ENCODE peak calls at places on chromosomes 11 and 22, in four cellular contexts. U is heart left ventricle; K is A172; Z is stimulated activated CD8-positive, alpha-beta memory T cell treated with anti-CD3 and anti-CD28 coated beads, Interleukin-7, amount 100 ng/mL, for 1 hour. G is an unnamed sample.

GRCh38 chr11:25065711-25066110 is 568.9 kb downstream of the LUZP2 start:
- DNase-seq in U (no peak), K (peak), Z (no peak), G (peak)

GRCh38 chr11:14015711-14016110 is 53.2 kb downstream of the SPON1 start:
- DNase-seq in Z (no peak), U (no peak), K (peak), G (peak)

GRCh38 chr11:112523477-112523876 is 262.8 kb upstream of the PLET1 start:
- DNase-seq in U (peak), Z (no peak), K (peak), G (no peak)

GRCh38 chr11:46413755-46414465 is 22.3 kb upstream of the CHRM4 start:
- DNase-seq in U (no peak), K (no peak), Z (no peak), G (peak)

GRCh38 chr11:47143322-47143721 is 33.4 kb downstream of the ARFGAP2 start:
- DNase-seq in U (peak), Z (no peak), K (peak), G (peak)

GRCh38 chr11:112051768-112052167 is 22.0 kb downstream of the PIH1D2 start:
- DNase-seq in U (no peak), Z (no peak), K (no peak), G (no peak)

GRCh38 chr11:134654161-134654915 is 242.3 kb upstream of the B3GAT1 start:
- DNase-seq in U (no peak), K (no peak), Z (no peak), G (no peak)

GRCh38 chr11:11977206-11977938 is 31.1 kb downstream of the DKK3 start:
- DNase-seq in U (peak), K (peak), Z (no peak), G (peak)

GRCh38 chr11:35337136-35337918 is 82.0 kb downstream of the SLC1A2 start:
- DNase-seq in U (no peak), K (peak), Z (no peak), G (peak)

GRCh38 chr22:44361391-44362126 is 48.8 kb upstream of the SHISAL1 start:
- DNase-seq in K (peak), U (peak), Z (no peak), G (peak)

GRCh38 chr11:69352715-69353325 is 58.9 kb downstream of the MYEOV start:
- DNase-seq in K (peak), Z (no peak), U (no peak), G (peak)

GRCh38 chr22:31240011-31240410 is 27.9 kb downstream of the LIMK2 start:
- DNase-seq in U (no peak), K (no peak), Z (no peak), G (no peak)

GRCh38 chr11:7538023-7538422 is 24.2 kb downstream of the PPFIBP2 start:
- DNase-seq in K (no peak), U (peak), Z (no peak), G (no peak)

GRCh38 chr11:15223318-15223717 is 108.6 kb downstream of the INSC start:
- DNase-seq in K (no peak), Z (no peak), U (no peak), G (no peak)

GRCh38 chr22:40400173-40400572 is 29.8 kb downstream of the SGSM3 start:
- DNase-seq in Z (no peak), U (no peak), K (no peak), G (no peak)

GRCh38 chr22:36017661-36018091 is 10.9 kb downstream of the RBFOX2 start:
- DNase-seq in Z (no peak), K (no peak), U (no peak), G (no peak)

GRCh38 chr22:25035715-25036114 is 83.2 kb downstream of the KIAA1671 start:
- DNase-seq in K (no peak), Z (no peak), U (no peak), G (no peak)

GRCh38 chr11:11148598-11148997 is 204.5 kb downstream of the CSNK2A3 start:
- DNase-seq in U (no peak), Z (no peak), K (no peak), G (no peak)

GRCh38 chr11:107756553-107756952 is 44.7 kb upstream of the SLN start:
- DNase-seq in Z (no peak), K (no peak), U (no peak), G (no peak)

GRCh38 chr11:28919194-28919593 is 811.0 kb downstream of the METTL15 start:
- DNase-seq in U (no peak), K (no peak), Z (no peak), G (no peak)

GRCh38 chr22:23404689-23405365 is 175.3 kb downstream of the IGLL1 start:
- DNase-seq in K (no peak), Z (no peak), U (no peak), G (peak)

GRCh38 chr22:33757041-33757440 is 163.2 kb downstream of the LARGE1 start:
- DNase-seq in U (no peak), Z (no peak), K (no peak), G (no peak)